ENCODE peak calls at places on chromosome 7, in ten cellular contexts. G is fibroblast of the aortic adventitia; S is activated CD4-positive, alpha-beta T cell treated with anti-CD3 and anti-CD28 coated beads for 48 hours; F is T follicular helper cell; Q is CD4-positive, alpha-beta T cell; C is GM04503; H is sciatic nerve; E is effector CD4-positive, alpha-beta T cell; A is CD8-positive, alpha-beta T cell; Y is neural progenitor cell. M is an unnamed sample.

GRCh38 chr7:100190059-100190711 is 12.5 kb downstream of the STAG3 start:
- DNase-seq in G (peak; percentile 80), S (no peak), F (no peak), Q (no peak), C (no peak), H (no peak), E (no peak), A (no peak), Y (no peak), M (no peak)

GRCh38 chr7:83161186-83161585 is 1.5 kb downstream of the PCLO start:
- DNase-seq in G (no peak), S (no peak), F (no peak), Q (no peak), C (no peak), H (no peak), E (no peak), A (no peak), Y (peak; percentile 13), M (no peak)

GRCh38 chr7:574661-575395 is 55.2 kb upstream of the PDGFA start:
- DNase-seq in G (peak; percentile 30), S (no peak), F (no peak), Q (no peak), C (no peak), H (no peak), E (no peak), A (no peak), Y (no peak), M (no peak)

GRCh38 chr7:2926120-2926897 is 82.2 kb upstream of the GNA12 start:
- DNase-seq in G (no peak), S (no peak), F (no peak), Q (no peak), C (no peak), H (peak; percentile 50), E (no peak), A (no peak), Y (no peak), M (peak; percentile 64)

GRCh38 chr7:150997817-150998216 is 7.0 kb downstream of the NOS3 start:
- DNase-seq in G (no peak), S (no peak), F (no peak), Q (no peak), C (no peak), H (no peak), E (no peak), A (no peak), Y (no peak), M (no peak)

GRCh38 chr7:75042299-75042698 is 31.3 kb downstream of the RCC1L start:
- DNase-seq in G (no peak), S (no peak), F (no peak), Q (no peak), C (no peak), H (peak; percentile 79), E (no peak), A (no peak), Y (no peak), M (no peak)

GRCh38 chr7:52249741-52250140 is 785.7 kb upstream of the POM121L12 start:
- DNase-seq in G (no peak), S (no peak), F (no peak), Q (no peak), C (no peak), H (no peak), E (no peak), A (no peak), Y (no peak), M (no peak)

GRCh38 chr7:83547526-83547925 is 101.4 kb downstream of the SEMA3E start:
- DNase-seq in G (peak; percentile 94), S (no peak), F (no peak), Q (no peak), C (no peak), H (no peak), E (no peak), A (no peak), Y (no peak), M (no peak)

GRCh38 chr7:155810607-155811559 is 1.4 kb downstream of the SHH start:
- DNase-seq in G (no peak), S (no peak), F (no peak), Q (no peak), C (no peak), H (no peak), E (no peak), A (no peak), Y (peak; percentile 42), M (peak; percentile 64)

GRCh38 chr7:17488829-17489228 is 190.4 kb downstream of the AHR start:
- DNase-seq in G (no peak), S (no peak), F (no peak), Q (no peak), C (no peak), H (no peak), E (no peak), A (no peak), Y (no peak), M (no peak)

GRCh38 chr7:512541-513311 is 6.9 kb downstream of the PDGFA start:
- DNase-seq in G (no peak), S (no peak), F (no peak), Q (no peak), C (no peak), H (no peak), E (no peak), A (no peak), Y (no peak), M (no peak)

GRCh38 chr7:49483142-49483541 is 290.3 kb upstream of the VWC2 start:
- DNase-seq in G (no peak), S (no peak), F (no peak), Q (no peak), C (no peak), H (no peak), E (no peak), A (no peak), Y (peak; percentile 36), M (no peak)

GRCh38 chr7:31074403-31074802 is 22.3 kb downstream of the ADCYAP1R1 start:
- DNase-seq in G (no peak), S (no peak), F (no peak), Q (no peak), C (no peak), H (no peak), E (no peak), A (no peak), Y (no peak), M (peak; percentile 73)

GRCh38 chr7:123752534-123752933 is 3.7 kb upstream of the WASL start:
- DNase-seq in G (no peak), S (no peak), F (no peak), Q (no peak), C (no peak), H (no peak), E (no peak), A (no peak), Y (no peak), M (no peak)

GRCh38 chr7:13563257-13563656 is 426.2 kb downstream of the ETV1 start:
- DNase-seq in G (no peak), S (no peak), F (no peak), Q (no peak), C (no peak), H (no peak), E (no peak), A (no peak), Y (no peak), M (no peak)

GRCh38 chr7:17009007-17009719 is 127.4 kb upstream of the AGR3 start:
- DNase-seq in G (peak; percentile 73), S (no peak), F (no peak), Q (no peak), C (no peak), H (no peak), E (no peak), A (no peak), Y (no peak), M (no peak)

GRCh38 chr7:51325937-51326336 is 9.3 kb upstream of the COBL start:
- DNase-seq in G (no peak), S (no peak), F (no peak), Q (no peak), C (no peak), H (no peak), E (no peak), A (no peak), Y (no peak), M (no peak)

GRCh38 chr7:43552122-43552521 is 30.8 kb upstream of the STK17A start:
- DNase-seq in G (no peak), S (no peak), F (no peak), Q (no peak), C (no peak), H (no peak), E (no peak), A (no peak), Y (no peak), M (no peak)